ENCODE peak calls at places on chromosomes 1 and 21, in eight cellular contexts. D is upper lobe of right lung, H is left lung, U is left ventricle myocardium inferior, W is fibroblast of pulmonary artery, C is cardiac muscle cell, A is HCT116, K is thoracic aorta. F is an unnamed sample.

GRCh38 chr1:223531742-223532341 is 133.7 kb downstream of the CAPN8 start:
- DNase-seq in D (peak), H (no peak), U (peak), W (peak), C (peak), A (peak), K (no peak), F (peak)

GRCh38 chr1:42055061-42055460 is 98.1 kb upstream of the GUCA2B start:
- DNase-seq in D (no peak), H (no peak), U (no peak), W (no peak), C (no peak), A (no peak), K (no peak), F (no peak)

GRCh38 chr1:58119971-58120370 is 426.6 kb downstream of the OMA1 start:
- DNase-seq in D (no peak), H (no peak), U (no peak), W (no peak), C (no peak), A (no peak), K (no peak), F (no peak)

GRCh38 chr1:188782220-188782841 is 1695.3 kb downstream of the BRINP3 start:
- DNase-seq in D (no peak), H (no peak), U (no peak), W (peak), C (peak), A (peak), K (no peak), F (peak)

GRCh38 chr21:43193651-43194302 is 25.0 kb downstream of the CRYAA start:
- DNase-seq in D (peak), H (peak), U (peak), W (peak), C (peak), A (no peak), K (no peak), F (peak)

GRCh38 chr1:50462964-50463363 is 39.7 kb upstream of the DMRTA2 start:
- DNase-seq in D (no peak), H (no peak), U (no peak), W (no peak), C (no peak), A (no peak), K (no peak), F (no peak)

GRCh38 chr1:112359961-112360767 is 35.9 kb upstream of the CTTNBP2NL start:
- DNase-seq in D (peak), H (peak), U (peak), W (peak), C (peak), A (no peak), K (no peak), F (peak)

GRCh38 chr1:186456731-186457255 is 4.1 kb downstream of the PDC start:
- DNase-seq in D (no peak), H (no peak), U (no peak), W (no peak), C (no peak), A (no peak), K (no peak), F (no peak)

GRCh38 chr1:61050541-61051454 is 31.6 kb upstream of the NFIA start:
- DNase-seq in D (peak), H (peak), U (peak), W (peak), C (peak), A (no peak), K (no peak), F (no peak)

GRCh38 chr1:182127656-182128055 is 66.1 kb upstream of the ZNF648 start:
- DNase-seq in D (no peak), H (no peak), U (no peak), W (no peak), C (no peak), A (no peak), K (no peak), F (no peak)

GRCh38 chr1:27488523-27489138 is 1.3 kb downstream of the WASF2 start:
- DNase-seq in D (no peak), H (no peak), U (no peak), W (peak), C (peak), A (no peak), K (no peak), F (peak)

GRCh38 chr21:34762761-34763160 is 94.0 kb downstream of the CLIC6 start:
- DNase-seq in D (no peak), H (no peak), U (no peak), W (peak), C (peak), A (no peak), K (no peak), F (no peak)

GRCh38 chr21:46033410-46034404 is 52.1 kb downstream of the COL6A1 start:
- DNase-seq in D (peak), H (no peak), U (no peak), W (no peak), C (no peak), A (no peak), K (no peak), F (no peak)

GRCh38 chr21:44868707-44869106 is 4.8 kb downstream of the PTTG1IP start:
- DNase-seq in D (peak), H (peak), U (no peak), W (no peak), C (no peak), A (no peak), K (no peak), F (no peak)

GRCh38 chr1:210260087-210260486 is 27.5 kb downstream of the SERTAD4 start:
- DNase-seq in D (no peak), H (no peak), U (no peak), W (no peak), C (no peak), A (no peak), K (no peak), F (no peak)

GRCh38 chr1:198157847-198158765 is 1.3 kb downstream of the NEK7 start:
- DNase-seq in D (no peak), H (no peak), U (no peak), W (peak), C (peak), A (no peak), K (no peak), F (peak)

GRCh38 chr1:198162091-198162767 is 5.4 kb downstream of the NEK7 start:
- DNase-seq in D (no peak), H (peak), U (no peak), W (no peak), C (no peak), A (no peak), K (no peak), F (no peak)

GRCh38 chr1:198160946-198161614 is 4.3 kb downstream of the NEK7 start:
- DNase-seq in D (no peak), H (no peak), U (no peak), W (no peak), C (no peak), A (no peak), K (no peak), F (no peak)

GRCh38 chr1:198158766-198159589 is 2.2 kb downstream of the NEK7 start:
- DNase-seq in D (peak), H (peak), U (peak), W (peak), C (peak), A (peak), K (peak), F (peak)

DNA sequence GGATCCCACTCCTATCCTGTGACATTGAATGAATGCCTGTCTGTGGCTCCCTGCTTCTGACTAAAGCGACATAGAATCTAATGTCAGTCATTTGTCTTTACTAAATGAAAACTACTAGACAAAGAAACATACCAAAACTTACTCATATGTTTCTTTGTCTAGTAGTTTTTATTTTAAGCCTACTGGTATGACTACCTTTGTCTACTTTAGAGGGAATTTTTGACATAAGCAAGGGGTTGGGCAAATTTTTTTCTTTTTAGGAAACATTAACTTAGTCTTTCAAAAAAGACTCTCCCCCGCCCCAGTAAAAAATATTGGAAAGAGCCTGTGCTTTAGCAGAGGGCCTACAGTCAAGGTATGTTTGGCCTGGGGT is 4.9 kb downstream of the NEK7 start:
- DNase-seq in D (no peak), H (no peak), U (no peak), W (no peak), C (no peak), A (no peak), K (no peak), F (no peak)
- H3K4me3 ChIP-seq in D (no peak), H (no peak), U (no peak), W (no peak), C (no peak), A (no peak), K (no peak), F (no peak)

DNA sequence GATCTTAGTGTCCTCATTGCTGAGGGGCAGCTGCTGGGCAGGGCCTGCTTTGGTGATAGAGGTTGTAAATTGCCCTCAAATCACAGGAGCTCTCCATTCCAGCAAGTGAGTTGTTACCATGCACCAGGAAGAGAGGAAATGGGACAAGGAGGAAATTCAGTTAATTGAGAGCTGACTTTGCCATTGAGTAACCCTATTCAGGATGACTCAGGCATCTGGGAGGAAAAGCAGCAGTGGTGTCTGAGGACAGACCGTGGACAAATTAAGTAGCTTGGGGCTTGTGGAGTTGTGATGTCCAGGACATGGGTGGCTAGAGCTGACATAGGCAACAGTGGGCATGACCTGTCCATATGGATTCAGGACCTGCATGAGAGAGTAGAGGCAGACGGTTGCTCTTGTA is 5.9 kb downstream of the ARHGEF10L start:
- DNase-seq in D (no peak), H (no peak), U (no peak), W (peak), C (peak), A (no peak), K (no peak), F (no peak)
- H3K4me3 ChIP-seq in D (no peak), H (no peak), U (no peak), W (no peak), C (no peak), A (peak), K (peak), F (no peak)

GRCh38 chr1:171421413-171422020 is 63.8 kb upstream of the PRRC2C start:
- DNase-seq in D (no peak), H (no peak), U (no peak), W (no peak), C (no peak), A (no peak), K (no peak), F (no peak)

GRCh38 chr1:171424494-171424893 is 60.8 kb upstream of the PRRC2C start:
- DNase-seq in D (no peak), H (no peak), U (no peak), W (no peak), C (no peak), A (no peak), K (no peak), F (no peak)

GRCh38 chr1:171418546-171418945 is 66.8 kb upstream of the PRRC2C start:
- DNase-seq in D (no peak), H (no peak), U (no peak), W (no peak), C (no peak), A (no peak), K (no peak), F (no peak)

GRCh38 chr1:171422489-171422888 is 62.8 kb upstream of the PRRC2C start:
- DNase-seq in D (no peak), H (no peak), U (no peak), W (peak), C (peak), A (no peak), K (no peak), F (peak)

GRCh38 chr1:171420810-171421209 is 64.5 kb upstream of the PRRC2C start:
- DNase-seq in D (no peak), H (no peak), U (no peak), W (no peak), C (no peak), A (no peak), K (no peak), F (no peak)
- H3K4me3 ChIP-seq in D (no peak), H (no peak), U (no peak), W (no peak), C (no peak), A (no peak), K (no peak), F (no peak)

GRCh38 chr1:85584264-85584781 is 3.8 kb downstream of the CCN1 start:
- DNase-seq in D (no peak), H (no peak), U (no peak), W (peak), C (peak), A (no peak), K (no peak), F (peak)

GRCh38 chr1:85581802-85582686 is 1.5 kb downstream of the CCN1 start:
- DNase-seq in D (peak), H (peak), U (peak), W (peak), C (peak), A (no peak), K (no peak), F (peak)

GRCh38 chr1:85583355-85584263 is 3.0 kb downstream of the CCN1 start:
- DNase-seq in D (no peak), H (no peak), U (no peak), W (peak), C (peak), A (no peak), K (no peak), F (no peak)

GRCh38 chr1:85581138-85581801 is 709 bp downstream of the CCN1 start:
- DNase-seq in D (peak), H (peak), U (peak), W (peak), C (peak), A (no peak), K (peak), F (no peak)

DNA sequence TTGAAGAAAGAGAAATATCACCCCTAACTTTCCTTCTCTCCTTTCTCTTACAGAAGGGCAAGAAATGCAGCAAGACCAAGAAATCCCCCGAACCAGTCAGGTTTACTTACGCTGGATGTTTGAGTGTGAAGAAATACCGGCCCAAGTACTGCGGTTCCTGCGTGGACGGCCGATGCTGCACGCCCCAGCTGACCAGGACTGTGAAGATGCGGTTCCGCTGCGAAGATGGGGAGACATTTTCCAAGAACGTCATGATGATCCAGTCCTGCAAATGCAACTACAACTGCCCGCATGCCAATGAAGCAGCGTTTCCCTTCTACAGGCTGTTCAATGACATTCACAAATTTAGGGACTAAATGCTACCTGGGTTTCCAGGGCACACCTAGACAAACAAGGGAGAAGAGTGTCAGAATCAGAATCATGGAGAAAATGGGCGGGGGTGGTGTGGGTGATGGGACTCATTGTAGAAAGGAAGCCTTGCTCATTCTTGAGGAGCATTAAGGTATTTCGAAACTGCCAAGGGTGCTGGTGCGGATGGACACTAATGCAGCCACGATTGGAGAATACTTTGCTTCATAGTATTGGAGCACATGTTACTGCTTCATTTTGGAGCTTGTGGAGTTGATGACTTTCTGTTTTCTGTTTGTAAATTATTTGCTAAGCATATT is 2.3 kb downstream of the CCN1 start:
- DNase-seq in D (no peak), H (no peak), U (no peak), W (peak), C (peak), A (no peak), K (no peak), F (no peak)
- H3K4me3 ChIP-seq in D (peak), H (peak), U (peak), W (peak), C (no peak), A (no peak), K (peak), F (peak)

GRCh38 chr1:203934027-203934426 is 72.6 kb downstream of the SNRPE start:
- DNase-seq in D (no peak), H (no peak), U (no peak), W (no peak), C (no peak), A (no peak), K (no peak), F (no peak)
- H3K4me3 ChIP-seq in D (no peak), H (no peak), U (no peak), W (no peak), C (no peak), A (no peak), K (no peak), F (no peak)

DNA sequence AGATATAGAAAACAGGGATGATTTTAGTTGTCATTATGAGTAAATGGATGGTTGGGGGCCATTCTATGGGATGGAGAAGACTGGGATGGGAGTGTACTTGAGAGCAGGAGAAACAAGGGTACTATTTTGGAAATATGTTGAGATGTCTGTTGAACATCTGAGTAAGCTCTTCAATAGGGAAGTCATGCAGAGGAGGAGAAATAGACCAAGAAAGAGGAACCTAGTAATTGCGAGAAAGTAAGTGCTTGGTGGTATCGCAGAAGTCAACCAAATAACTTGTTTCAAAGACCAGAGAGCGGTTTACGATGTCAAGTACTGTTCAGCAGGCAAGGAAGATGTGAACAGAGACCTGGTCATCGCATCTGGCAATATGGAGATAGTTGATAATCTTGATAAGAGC is 22.4 kb upstream of the CHRM3 start:
- DNase-seq in D (no peak), H (no peak), U (no peak), W (no peak), C (no peak), A (no peak), K (no peak), F (no peak)
- H3K4me3 ChIP-seq in D (no peak), H (no peak), U (no peak), W (no peak), C (no peak), A (no peak), K (no peak), F (no peak)

DNA sequence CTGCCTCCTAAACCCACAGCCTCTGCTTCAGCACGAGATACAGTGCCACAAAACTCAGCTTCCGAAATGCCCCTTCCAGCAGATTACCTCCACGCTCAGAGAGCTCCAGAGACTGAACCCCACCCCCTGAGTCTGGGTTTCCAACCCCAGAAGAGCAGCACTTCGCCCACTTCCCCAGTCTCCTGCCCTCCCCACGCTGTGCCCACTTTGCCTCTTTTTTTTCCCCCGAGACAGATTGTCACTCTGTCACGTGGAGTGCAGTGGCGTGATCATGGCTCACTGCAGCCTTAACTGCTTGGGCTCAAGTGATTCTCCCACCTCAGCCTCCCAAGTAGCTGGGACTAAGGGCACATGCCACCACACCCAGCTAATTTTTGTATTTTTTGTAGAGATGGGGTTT is 10.1 kb downstream of the ICMT start:
- DNase-seq in D (no peak), H (no peak), U (no peak), W (no peak), C (no peak), A (no peak), K (no peak), F (no peak)
- H3K4me3 ChIP-seq in D (no peak), H (no peak), U (no peak), W (no peak), C (no peak), A (no peak), K (no peak), F (no peak)

GRCh38 chr1:3547055-3548005 is 64.0 kb downstream of the MEGF6 start:
- DNase-seq in D (no peak), H (no peak), U (no peak), W (no peak), C (no peak), A (no peak), K (no peak), F (no peak)
- H3K4me3 ChIP-seq in D (no peak), H (no peak), U (no peak), W (no peak), C (no peak), A (no peak), K (peak), F (no peak)

GRCh38 chr1:233972563-233972950 is 68.1 kb downstream of the SLC35F3 start:
- DNase-seq in D (no peak), H (no peak), U (no peak), W (no peak), C (no peak), A (no peak), K (no peak), F (no peak)

GRCh38 chr1:233965856-233966255 is 61.4 kb downstream of the SLC35F3 start:
- DNase-seq in D (no peak), H (no peak), U (no peak), W (no peak), C (no peak), A (no peak), K (no peak), F (no peak)

GRCh38 chr1:233975486-233975885 is 71.0 kb downstream of the SLC35F3 start:
- DNase-seq in D (no peak), H (no peak), U (no peak), W (no peak), C (no peak), A (no peak), K (no peak), F (no peak)

GRCh38 chr1:233972951-233973635 is 68.6 kb downstream of the SLC35F3 start:
- DNase-seq in D (no peak), H (no peak), U (no peak), W (no peak), C (no peak), A (peak), K (no peak), F (no peak)

GRCh38 chr1:233971753-233972152 is 67.3 kb downstream of the SLC35F3 start:
- DNase-seq in D (no peak), H (no peak), U (no peak), W (no peak), C (no peak), A (no peak), K (no peak), F (no peak)
- H3K4me3 ChIP-seq in D (no peak), H (no peak), U (no peak), W (no peak), C (no peak), A (no peak), K (no peak), F (no peak)

F was measured in brain microvascular endothelial cell.